ENCODE peak calls at places on chromosome 18, in six cellular contexts. One of them, this sample, is unnamed.

GRCh38 chr18:8416212-8417019 is 192.8 kb upstream of the RAB12 start:
- DNase-seq in Daoy: peak; percentile 13
- DNase-seq in effector memory CD8-positive, alpha-beta T cell: no peak
- DNase-seq in omental fat pad: no peak
- DNase-seq in NAMALWA: no peak
- DNase-seq in Calu3: peak; percentile 8
- DNase-seq in this sample: no peak

GRCh38 chr18:10454800-10455550 is 540 bp downstream of the APCDD1 start:
- DNase-seq in Daoy: peak; percentile 20
- DNase-seq in effector memory CD8-positive, alpha-beta T cell: no peak
- DNase-seq in omental fat pad: no peak
- DNase-seq in NAMALWA: no peak
- DNase-seq in Calu3: peak; percentile 36
- DNase-seq in this sample: no peak

GRCh38 chr18:21270453-21270852 is 28.4 kb downstream of the GREB1L start:
- DNase-seq in Daoy: peak; percentile 28
- DNase-seq in effector memory CD8-positive, alpha-beta T cell: no peak
- DNase-seq in omental fat pad: no peak
- DNase-seq in NAMALWA: no peak
- DNase-seq in Calu3: no peak
- DNase-seq in this sample: no peak

GRCh38 chr18:75221902-75222301 is 11.3 kb downstream of the TSHZ1 start:
- DNase-seq in Daoy: no peak
- DNase-seq in effector memory CD8-positive, alpha-beta T cell: no peak
- DNase-seq in omental fat pad: no peak
- DNase-seq in NAMALWA: no peak
- DNase-seq in Calu3: no peak
- DNase-seq in this sample: no peak

GRCh38 chr18:13095466-13095865 is 104.3 kb downstream of the CEP192 start:
- DNase-seq in Daoy: no peak
- DNase-seq in effector memory CD8-positive, alpha-beta T cell: no peak
- DNase-seq in omental fat pad: no peak
- DNase-seq in NAMALWA: no peak
- DNase-seq in Calu3: no peak
- DNase-seq in this sample: no peak

GRCh38 chr18:78786776-78787175 is 192.8 kb upstream of the SALL3 start:
- DNase-seq in Daoy: no peak
- DNase-seq in effector memory CD8-positive, alpha-beta T cell: no peak
- DNase-seq in omental fat pad: no peak
- DNase-seq in NAMALWA: no peak
- DNase-seq in Calu3: no peak
- DNase-seq in this sample: no peak

GRCh38 chr18:23661735-23662308 is 889 bp downstream of the ANKRD29 start:
- DNase-seq in Daoy: no peak
- DNase-seq in effector memory CD8-positive, alpha-beta T cell: no peak
- DNase-seq in omental fat pad: no peak
- DNase-seq in NAMALWA: no peak
- DNase-seq in Calu3: no peak
- DNase-seq in this sample: no peak

GRCh38 chr18:634551-635045 is 22.9 kb upstream of the TYMS start:
- DNase-seq in Daoy: no peak
- DNase-seq in effector memory CD8-positive, alpha-beta T cell: no peak
- DNase-seq in omental fat pad: no peak
- DNase-seq in NAMALWA: no peak
- DNase-seq in Calu3: no peak
- DNase-seq in this sample: no peak

GRCh38 chr18:62867521-62867920 is 152.2 kb downstream of the PHLPP1 start:
- DNase-seq in Daoy: no peak
- DNase-seq in effector memory CD8-positive, alpha-beta T cell: no peak
- DNase-seq in omental fat pad: no peak
- DNase-seq in NAMALWA: no peak
- DNase-seq in Calu3: no peak
- DNase-seq in this sample: no peak

GRCh38 chr18:43751203-43751602 is 473.9 kb upstream of the SYT4 start:
- DNase-seq in Daoy: no peak
- DNase-seq in effector memory CD8-positive, alpha-beta T cell: no peak
- DNase-seq in omental fat pad: no peak
- DNase-seq in NAMALWA: no peak
- DNase-seq in Calu3: no peak
- DNase-seq in this sample: no peak

GRCh38 chr18:80097201-80097600 is 11.9 kb upstream of the ADNP2 start:
- DNase-seq in Daoy: no peak
- DNase-seq in effector memory CD8-positive, alpha-beta T cell: no peak
- DNase-seq in omental fat pad: no peak
- DNase-seq in NAMALWA: no peak
- DNase-seq in Calu3: no peak
- DNase-seq in this sample: no peak

GRCh38 chr18:58493516-58494253 is 135.2 kb downstream of the ALPK2 start:
- DNase-seq in Daoy: peak; percentile 77
- DNase-seq in effector memory CD8-positive, alpha-beta T cell: peak; percentile 57
- DNase-seq in omental fat pad: peak; percentile 46
- DNase-seq in NAMALWA: peak; percentile 92
- DNase-seq in Calu3: peak; percentile 80
- DNase-seq in this sample: no peak

GRCh38 chr18:54357660-54358494 is at the start of the genes C18orf54 and STARD6:
- DNase-seq in Daoy: peak; percentile 93
- DNase-seq in effector memory CD8-positive, alpha-beta T cell: peak; percentile 84
- DNase-seq in omental fat pad: peak; percentile 40
- DNase-seq in NAMALWA: peak; percentile 99
- DNase-seq in Calu3: peak; percentile 86
- DNase-seq in this sample: peak; percentile 87

GRCh38 chr18:10398571-10398970 is 55.9 kb upstream of the APCDD1 start:
- DNase-seq in Daoy: no peak
- DNase-seq in effector memory CD8-positive, alpha-beta T cell: no peak
- DNase-seq in omental fat pad: no peak
- DNase-seq in NAMALWA: no peak
- DNase-seq in Calu3: no peak
- DNase-seq in this sample: no peak

GRCh38 chr18:78830161-78830560 is 149.5 kb upstream of the SALL3 start:
- DNase-seq in Daoy: no peak
- DNase-seq in effector memory CD8-positive, alpha-beta T cell: no peak
- DNase-seq in omental fat pad: no peak
- DNase-seq in NAMALWA: no peak
- DNase-seq in Calu3: no peak
- DNase-seq in this sample: no peak

GRCh38 chr18:21361297-21361880 is 119.4 kb downstream of the GREB1L start:
- DNase-seq in Daoy: no peak
- DNase-seq in effector memory CD8-positive, alpha-beta T cell: no peak
- DNase-seq in omental fat pad: no peak
- DNase-seq in NAMALWA: no peak
- DNase-seq in Calu3: no peak
- DNase-seq in this sample: no peak

GRCh38 chr18:63233334-63233733 is 86.2 kb downstream of the BCL2 start:
- DNase-seq in Daoy: no peak
- DNase-seq in effector memory CD8-positive, alpha-beta T cell: no peak
- DNase-seq in omental fat pad: no peak
- DNase-seq in NAMALWA: no peak
- DNase-seq in Calu3: no peak
- DNase-seq in this sample: no peak

GRCh38 chr18:7741640-7742039 is 174.5 kb downstream of the PTPRM start:
- DNase-seq in Daoy: no peak
- DNase-seq in effector memory CD8-positive, alpha-beta T cell: no peak
- DNase-seq in omental fat pad: no peak
- DNase-seq in NAMALWA: no peak
- DNase-seq in Calu3: no peak
- DNase-seq in this sample: no peak

GRCh38 chr18:63087421-63088230 is 231.9 kb downstream of the BCL2 start:
- DNase-seq in Daoy: no peak
- DNase-seq in effector memory CD8-positive, alpha-beta T cell: no peak
- DNase-seq in omental fat pad: no peak
- DNase-seq in NAMALWA: no peak
- DNase-seq in Calu3: no peak
- DNase-seq in this sample: peak; percentile 33

GRCh38 chr18:32301976-32302743 is 112.3 kb downstream of the MEP1B start:
- DNase-seq in Daoy: peak; percentile 73
- DNase-seq in effector memory CD8-positive, alpha-beta T cell: no peak
- DNase-seq in omental fat pad: no peak
- DNase-seq in NAMALWA: no peak
- DNase-seq in Calu3: peak; percentile 40
- DNase-seq in this sample: no peak

GRCh38 chr18:36200354-36200771 is 13.1 kb downstream of the MOCOS start:
- DNase-seq in Daoy: no peak
- DNase-seq in effector memory CD8-positive, alpha-beta T cell: no peak
- DNase-seq in omental fat pad: no peak
- DNase-seq in NAMALWA: no peak
- DNase-seq in Calu3: no peak
- DNase-seq in this sample: no peak

GRCh38 chr18:3069671-3070433 is 56.9 kb upstream of the LPIN2 start:
- DNase-seq in Daoy: no peak
- DNase-seq in effector memory CD8-positive, alpha-beta T cell: no peak
- DNase-seq in omental fat pad: no peak
- DNase-seq in NAMALWA: no peak
- DNase-seq in Calu3: no peak
- DNase-seq in this sample: no peak

GRCh38 chr18:41378628-41379027 is 576.4 kb upstream of the PIK3C3 start:
- DNase-seq in Daoy: no peak
- DNase-seq in effector memory CD8-positive, alpha-beta T cell: no peak
- DNase-seq in omental fat pad: no peak
- DNase-seq in NAMALWA: no peak
- DNase-seq in Calu3: no peak
- DNase-seq in this sample: no peak

GRCh38 chr18:527136-527535 is 26.6 kb upstream of the COLEC12 start:
- DNase-seq in Daoy: no peak
- DNase-seq in effector memory CD8-positive, alpha-beta T cell: no peak
- DNase-seq in omental fat pad: no peak
- DNase-seq in NAMALWA: no peak
- DNase-seq in Calu3: no peak
- DNase-seq in this sample: no peak

GRCh38 chr18:23784811-23785245 is 95.6 kb downstream of the LAMA3 start:
- DNase-seq in Daoy: peak; percentile 64
- DNase-seq in effector memory CD8-positive, alpha-beta T cell: no peak
- DNase-seq in omental fat pad: no peak
- DNase-seq in NAMALWA: no peak
- DNase-seq in Calu3: peak; percentile 18
- DNase-seq in this sample: no peak

GRCh38 chr18:37457337-37457736 is 108.3 kb downstream of the CELF4 start:
- DNase-seq in Daoy: no peak
- DNase-seq in effector memory CD8-positive, alpha-beta T cell: no peak
- DNase-seq in omental fat pad: no peak
- DNase-seq in NAMALWA: no peak
- DNase-seq in Calu3: no peak
- DNase-seq in this sample: no peak

GRCh38 chr18:49664086-49664890 is 102.4 kb downstream of the LIPG start:
- DNase-seq in Daoy: no peak
- DNase-seq in effector memory CD8-positive, alpha-beta T cell: no peak
- DNase-seq in omental fat pad: no peak
- DNase-seq in NAMALWA: no peak
- DNase-seq in Calu3: no peak
- DNase-seq in this sample: no peak

GRCh38 chr18:38648184-38648583 is 1082.6 kb upstream of the CELF4 start:
- DNase-seq in Daoy: no peak
- DNase-seq in effector memory CD8-positive, alpha-beta T cell: no peak
- DNase-seq in omental fat pad: no peak
- DNase-seq in NAMALWA: no peak
- DNase-seq in Calu3: no peak
- DNase-seq in this sample: no peak

GRCh38 chr18:79631761-79632446 is 47.7 kb upstream of the CTDP1 start:
- DNase-seq in Daoy: no peak
- DNase-seq in effector memory CD8-positive, alpha-beta T cell: peak; percentile 18
- DNase-seq in omental fat pad: no peak
- DNase-seq in NAMALWA: no peak
- DNase-seq in Calu3: no peak
- DNase-seq in this sample: peak; percentile 49

GRCh38 chr18:58887613-58887963 is 22.9 kb downstream of the ZNF532 start:
- DNase-seq in Daoy: peak; percentile 94
- DNase-seq in effector memory CD8-positive, alpha-beta T cell: no peak
- DNase-seq in omental fat pad: no peak
- DNase-seq in NAMALWA: peak; percentile 82
- DNase-seq in Calu3: no peak
- DNase-seq in this sample: no peak

GRCh38 chr18:13392899-13393298 is 174.3 kb downstream of the LDLRAD4 start:
- DNase-seq in Daoy: no peak
- DNase-seq in effector memory CD8-positive, alpha-beta T cell: no peak
- DNase-seq in omental fat pad: no peak
- DNase-seq in NAMALWA: no peak
- DNase-seq in Calu3: no peak
- DNase-seq in this sample: peak; percentile 59

GRCh38 chr18:26710460-26711096 is 154.9 kb downstream of the AQP4 start:
- DNase-seq in Daoy: peak; percentile 56
- DNase-seq in effector memory CD8-positive, alpha-beta T cell: no peak
- DNase-seq in omental fat pad: no peak
- DNase-seq in NAMALWA: no peak
- DNase-seq in Calu3: no peak
- DNase-seq in this sample: no peak

GRCh38 chr18:46755315-46756171 is 1.3 kb downstream of the ST8SIA5 start:
- DNase-seq in Daoy: no peak
- DNase-seq in effector memory CD8-positive, alpha-beta T cell: no peak
- DNase-seq in omental fat pad: no peak
- DNase-seq in NAMALWA: no peak
- DNase-seq in Calu3: no peak
- DNase-seq in this sample: no peak